ENCODE peak calls at places on chromosomes 16 and 17, in seven cellular contexts. One of them, this sample, is unnamed.

GRCh38 chr16:50642349-50642748 is 38.8 kb downstream of the SNX20 start:
- DNase-seq in adrenal gland: no peak
- DNase-seq in ovary: no peak
- DNase-seq in suprapubic skin: no peak
- DNase-seq in right lobe of liver: no peak
- DNase-seq in upper lobe of left lung: no peak
- DNase-seq in endothelial cell of umbilical vein: no peak
- DNase-seq in this sample: no peak

GRCh38 chr17:42288985-42289862 is 926 bp downstream of the STAT5A start:
- DNase-seq in endothelial cell of umbilical vein: no peak
- DNase-seq in right lobe of liver: peak; percentile 66
- DNase-seq in ovary: peak; percentile 64
- DNase-seq in suprapubic skin: peak; percentile 81
- DNase-seq in adrenal gland: peak; percentile 61
- DNase-seq in upper lobe of left lung: peak; percentile 59
- DNase-seq in this sample: no peak

GRCh38 chr17:16477255-16477654 is 14.7 kb downstream of the LRRC75A start:
- DNase-seq in endothelial cell of umbilical vein: peak; percentile 84
- DNase-seq in adrenal gland: peak; percentile 85
- DNase-seq in upper lobe of left lung: no peak
- DNase-seq in ovary: peak; percentile 60
- DNase-seq in suprapubic skin: no peak
- DNase-seq in right lobe of liver: no peak
- DNase-seq in this sample: no peak

GRCh38 chr16:19884021-19884485 is 595 bp downstream of the GPRC5B start:
- DNase-seq in suprapubic skin: no peak
- DNase-seq in adrenal gland: no peak
- DNase-seq in upper lobe of left lung: no peak
- DNase-seq in ovary: peak; percentile 62
- DNase-seq in endothelial cell of umbilical vein: peak; percentile 15
- DNase-seq in right lobe of liver: no peak
- DNase-seq in this sample: peak; percentile 87

GRCh38 chr17:28871056-28871579 is 16.3 kb downstream of the ERAL1 start:
- DNase-seq in right lobe of liver: no peak
- DNase-seq in suprapubic skin: no peak
- DNase-seq in endothelial cell of umbilical vein: peak; percentile 27
- DNase-seq in ovary: no peak
- DNase-seq in adrenal gland: no peak
- DNase-seq in upper lobe of left lung: no peak
- DNase-seq in this sample: no peak

GRCh38 chr17:40510328-40510648 is 8.9 kb upstream of the TNS4 start:
- DNase-seq in upper lobe of left lung: no peak
- DNase-seq in ovary: no peak
- DNase-seq in adrenal gland: peak; percentile 59
- DNase-seq in endothelial cell of umbilical vein: no peak
- DNase-seq in right lobe of liver: no peak
- DNase-seq in suprapubic skin: peak; percentile 66
- DNase-seq in this sample: no peak

GRCh38 chr17:66192378-66192687 is 400 bp upstream of the CEP112 start:
- DNase-seq in right lobe of liver: no peak
- DNase-seq in upper lobe of left lung: no peak
- DNase-seq in adrenal gland: no peak
- DNase-seq in ovary: no peak
- DNase-seq in endothelial cell of umbilical vein: no peak
- DNase-seq in suprapubic skin: no peak
- DNase-seq in this sample: no peak

GRCh38 chr16:56245197-56245596 is 53.9 kb downstream of the GNAO1 start:
- DNase-seq in ovary: no peak
- DNase-seq in endothelial cell of umbilical vein: no peak
- DNase-seq in right lobe of liver: no peak
- DNase-seq in suprapubic skin: no peak
- DNase-seq in upper lobe of left lung: no peak
- DNase-seq in adrenal gland: no peak
- DNase-seq in this sample: no peak

GRCh38 chr17:41781404-41782110 is 5.0 kb downstream of the JUP start:
- DNase-seq in ovary: no peak
- DNase-seq in upper lobe of left lung: no peak
- DNase-seq in endothelial cell of umbilical vein: no peak
- DNase-seq in suprapubic skin: no peak
- DNase-seq in right lobe of liver: no peak
- DNase-seq in adrenal gland: no peak
- DNase-seq in this sample: no peak

GRCh38 chr17:47969975-47970724 is 763 bp upstream of the CDK5RAP3 start:
- DNase-seq in adrenal gland: no peak
- DNase-seq in suprapubic skin: no peak
- DNase-seq in right lobe of liver: no peak
- DNase-seq in upper lobe of left lung: no peak
- DNase-seq in endothelial cell of umbilical vein: no peak
- DNase-seq in ovary: no peak
- DNase-seq in this sample: no peak

GRCh38 chr17:47973541-47973940 is 2.6 kb downstream of the CDK5RAP3 start:
- DNase-seq in adrenal gland: no peak
- DNase-seq in endothelial cell of umbilical vein: no peak
- DNase-seq in ovary: no peak
- DNase-seq in right lobe of liver: no peak
- DNase-seq in upper lobe of left lung: no peak
- DNase-seq in suprapubic skin: no peak
- DNase-seq in this sample: no peak

GRCh38 chr17:47968836-47969235 is 2.1 kb upstream of the CDK5RAP3 start:
- DNase-seq in upper lobe of left lung: no peak
- DNase-seq in adrenal gland: no peak
- DNase-seq in right lobe of liver: no peak
- DNase-seq in suprapubic skin: no peak
- DNase-seq in ovary: no peak
- DNase-seq in endothelial cell of umbilical vein: no peak
- DNase-seq in this sample: no peak

GRCh38 chr17:47967607-47968252 is 3.2 kb upstream of the CDK5RAP3 start:
- DNase-seq in suprapubic skin: no peak
- DNase-seq in adrenal gland: peak; percentile 31
- DNase-seq in endothelial cell of umbilical vein: no peak
- DNase-seq in upper lobe of left lung: no peak
- DNase-seq in ovary: peak; percentile 53
- DNase-seq in right lobe of liver: no peak
- DNase-seq in this sample: no peak

DNA sequence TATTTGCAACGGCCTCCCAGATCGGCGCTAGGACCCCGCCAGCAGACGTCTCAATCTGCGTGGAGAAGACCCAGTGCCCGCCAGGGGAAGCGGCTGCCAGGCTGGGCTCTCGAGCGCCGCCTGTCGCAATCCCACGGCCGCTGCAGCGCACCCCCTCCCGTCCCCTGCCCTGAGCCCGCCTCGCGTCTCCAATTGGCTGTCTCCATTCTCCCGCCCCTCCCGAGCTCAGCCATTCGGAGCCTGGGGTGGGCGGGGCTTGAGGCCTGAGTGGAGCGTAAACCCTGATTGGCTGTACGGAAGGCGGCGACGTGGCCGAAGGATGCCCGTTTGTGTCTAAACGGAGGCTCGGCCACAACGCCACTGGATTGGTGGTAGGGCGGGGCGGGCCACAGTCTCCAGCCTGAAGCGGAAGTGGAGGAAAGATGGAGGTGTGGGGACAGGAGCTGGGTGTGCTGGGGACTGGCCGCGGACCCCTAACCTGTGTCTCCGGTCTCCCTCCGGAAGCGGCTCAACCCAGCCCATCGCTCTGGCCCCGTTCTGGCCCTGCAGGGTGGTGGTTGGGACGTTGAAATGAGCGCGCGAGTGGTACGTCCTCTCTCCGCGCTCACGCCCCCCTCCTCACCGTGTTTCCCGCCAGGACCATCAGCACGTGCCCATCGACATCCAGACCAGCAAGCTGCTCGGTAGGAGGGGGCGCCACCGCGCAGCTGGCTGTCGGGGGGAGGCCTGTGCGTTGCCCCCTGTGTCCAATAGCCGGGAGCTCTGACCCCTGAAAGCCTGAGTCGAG is at the start of gene CDK5RAP3:
- DNase-seq in ovary: peak; percentile 99
- DNase-seq in suprapubic skin: peak; percentile 100
- DNase-seq in adrenal gland: peak; percentile 100
- DNase-seq in upper lobe of left lung: peak; percentile 100
- DNase-seq in right lobe of liver: peak; percentile 100
- DNase-seq in endothelial cell of umbilical vein: peak; percentile 100
- DNase-seq in this sample: peak; percentile 100
- TF ChIP-seq POLR2A in ovary: peak; percentile 64
- TF ChIP-seq POLR2A in suprapubic skin: no peak
- TF ChIP-seq POLR2A in adrenal gland: peak; percentile 80
- TF ChIP-seq POLR2A in upper lobe of left lung: no peak
- TF ChIP-seq POLR2A in right lobe of liver: peak; percentile 80
- TF ChIP-seq POLR2A in endothelial cell of umbilical vein: peak; percentile 81
- TF ChIP-seq POLR2A in this sample: no peak

GRCh38 chr16:67939507-67940435 is 3.1 kb upstream of the PSMB10 start:
- DNase-seq in ovary: peak; percentile 55
- DNase-seq in upper lobe of left lung: no peak
- DNase-seq in endothelial cell of umbilical vein: no peak
- DNase-seq in suprapubic skin: no peak
- DNase-seq in right lobe of liver: peak; percentile 83
- DNase-seq in adrenal gland: peak; percentile 54
- DNase-seq in this sample: no peak
- TF ChIP-seq POLR2A in ovary: no peak
- TF ChIP-seq POLR2A in upper lobe of left lung: no peak
- TF ChIP-seq POLR2A in endothelial cell of umbilical vein: no peak
- TF ChIP-seq POLR2A in suprapubic skin: no peak
- TF ChIP-seq POLR2A in right lobe of liver: no peak
- TF ChIP-seq POLR2A in adrenal gland: no peak
- TF ChIP-seq POLR2A in this sample: no peak

GRCh38 chr17:81298325-81298990 is 3.4 kb upstream of the SLC38A10 start:
- DNase-seq in suprapubic skin: no peak
- DNase-seq in ovary: no peak
- DNase-seq in adrenal gland: no peak
- DNase-seq in right lobe of liver: no peak
- DNase-seq in endothelial cell of umbilical vein: no peak
- DNase-seq in upper lobe of left lung: peak; percentile 51
- DNase-seq in this sample: no peak

GRCh38 chr17:81295031-81295677 is at the start of gene SLC38A10:
- DNase-seq in endothelial cell of umbilical vein: peak; percentile 79
- DNase-seq in ovary: peak; percentile 93
- DNase-seq in adrenal gland: peak; percentile 90
- DNase-seq in right lobe of liver: peak; percentile 96
- DNase-seq in upper lobe of left lung: peak; percentile 93
- DNase-seq in suprapubic skin: peak; percentile 97
- DNase-seq in this sample: peak; percentile 84

GRCh38 chr17:81294512-81295030 is 536 bp downstream of the SLC38A10 start:
- DNase-seq in suprapubic skin: no peak
- DNase-seq in adrenal gland: no peak
- DNase-seq in right lobe of liver: peak; percentile 66
- DNase-seq in endothelial cell of umbilical vein: peak; percentile 20
- DNase-seq in upper lobe of left lung: peak; percentile 48
- DNase-seq in ovary: peak; percentile 59
- DNase-seq in this sample: no peak

GRCh38 chr17:81298991-81299733 is 4.1 kb upstream of the SLC38A10 start:
- DNase-seq in endothelial cell of umbilical vein: no peak
- DNase-seq in suprapubic skin: no peak
- DNase-seq in upper lobe of left lung: no peak
- DNase-seq in ovary: no peak
- DNase-seq in adrenal gland: no peak
- DNase-seq in right lobe of liver: peak; percentile 81
- DNase-seq in this sample: no peak

DNA sequence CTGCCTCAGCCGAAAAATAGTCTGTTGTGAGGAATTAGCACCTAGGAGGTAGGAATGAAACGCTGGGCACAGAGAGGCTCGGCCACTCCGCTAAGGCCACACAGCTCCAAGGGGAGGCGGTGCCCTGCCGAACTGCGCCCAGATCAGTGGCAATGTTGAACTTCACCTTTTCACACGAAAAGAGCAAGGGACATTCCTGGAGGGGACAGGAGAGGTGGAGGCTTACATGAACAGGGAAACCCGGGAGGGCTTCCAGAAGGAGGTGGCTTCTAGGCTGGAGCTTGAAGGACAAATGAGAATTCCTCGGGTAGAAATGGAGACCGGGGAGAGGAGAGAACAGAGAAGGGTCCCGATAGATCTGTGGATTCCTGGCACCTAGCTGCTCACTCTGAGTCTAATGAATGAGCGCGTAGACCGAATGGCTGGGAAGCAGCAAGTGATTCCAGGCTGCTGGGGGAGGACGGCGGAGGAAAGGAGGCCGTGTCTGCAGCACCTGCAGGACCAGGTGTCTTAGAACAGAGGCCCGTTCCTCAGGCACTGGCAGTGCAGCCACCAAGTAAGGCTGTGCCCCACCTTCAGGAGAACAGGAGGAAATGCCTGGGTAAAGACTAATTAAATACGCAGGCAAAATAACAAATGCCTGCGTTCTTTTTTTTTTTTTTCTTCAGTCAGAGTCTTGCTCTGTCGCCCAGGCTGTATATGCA is 723 bp upstream of the SLC38A10 start:
- DNase-seq in endothelial cell of umbilical vein: peak; percentile 50
- DNase-seq in suprapubic skin: no peak
- DNase-seq in ovary: no peak
- DNase-seq in adrenal gland: peak; percentile 63
- DNase-seq in upper lobe of left lung: peak; percentile 87
- DNase-seq in right lobe of liver: no peak
- DNase-seq in this sample: no peak
- TF ChIP-seq POLR2A in endothelial cell of umbilical vein: no peak
- TF ChIP-seq POLR2A in suprapubic skin: no peak
- TF ChIP-seq POLR2A in ovary: no peak
- TF ChIP-seq POLR2A in adrenal gland: peak; percentile 56
- TF ChIP-seq POLR2A in upper lobe of left lung: no peak
- TF ChIP-seq POLR2A in right lobe of liver: no peak
- TF ChIP-seq POLR2A in this sample: no peak

GRCh38 chr16:3234543-3235541 is at the start of gene ZNF200:
- DNase-seq in upper lobe of left lung: peak; percentile 98
- DNase-seq in endothelial cell of umbilical vein: peak; percentile 96
- DNase-seq in ovary: peak; percentile 95
- DNase-seq in right lobe of liver: peak; percentile 96
- DNase-seq in suprapubic skin: peak; percentile 98
- DNase-seq in adrenal gland: peak; percentile 96
- DNase-seq in this sample: peak; percentile 99
- TF ChIP-seq POLR2A in upper lobe of left lung: no peak
- TF ChIP-seq POLR2A in endothelial cell of umbilical vein: peak; percentile 65
- TF ChIP-seq POLR2A in ovary: peak; percentile 49
- TF ChIP-seq POLR2A in right lobe of liver: peak; percentile 70
- TF ChIP-seq POLR2A in suprapubic skin: no peak
- TF ChIP-seq POLR2A in adrenal gland: peak; percentile 84
- TF ChIP-seq POLR2A in this sample: no peak

DNA sequence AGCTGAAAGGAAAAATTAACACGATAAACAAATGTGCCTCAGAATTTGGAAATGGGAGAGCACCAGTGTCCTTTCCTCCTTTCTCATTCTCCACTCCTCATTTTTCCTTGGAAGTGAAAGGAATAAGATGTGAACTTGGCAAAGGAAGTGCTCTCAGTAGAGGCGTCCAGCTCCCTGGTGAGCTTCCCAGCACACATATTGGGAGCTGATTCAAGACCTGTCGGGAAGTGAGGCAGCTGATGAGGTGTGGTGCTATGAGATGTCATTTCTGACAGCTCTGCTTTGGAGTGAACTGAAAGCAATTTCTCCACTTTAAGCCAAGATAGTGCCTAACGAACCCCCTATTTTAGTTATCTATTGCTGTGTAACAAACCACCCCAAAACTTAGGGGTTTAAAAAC is 238.5 kb upstream of the IRX3 start:
- DNase-seq in upper lobe of left lung: no peak
- DNase-seq in suprapubic skin: no peak
- DNase-seq in endothelial cell of umbilical vein: no peak
- DNase-seq in right lobe of liver: no peak
- DNase-seq in ovary: no peak
- DNase-seq in adrenal gland: no peak
- DNase-seq in this sample: no peak
- TF ChIP-seq POLR2A in upper lobe of left lung: no peak
- TF ChIP-seq POLR2A in suprapubic skin: no peak
- TF ChIP-seq POLR2A in endothelial cell of umbilical vein: no peak
- TF ChIP-seq POLR2A in right lobe of liver: no peak
- TF ChIP-seq POLR2A in ovary: no peak
- TF ChIP-seq POLR2A in adrenal gland: no peak
- TF ChIP-seq POLR2A in this sample: no peak

This sample was measured in lower leg skin.